ENCODE peak calls at places on chromosome 11, in four cellular contexts. C, S, I and K are unnamed samples.

GRCh38 chr11:64713781-64714363 is 9.1 kb downstream of the NRXN2 start:
- DNase-seq in C (peak), S (no peak), I (no peak), K (no peak)

GRCh38 chr11:37109205-37109585 is 511.2 kb upstream of the RAG2 start:
- DNase-seq in C (no peak), S (no peak), I (no peak), K (no peak)

GRCh38 chr11:45102810-45103621 is 43.4 kb upstream of the PRDM11 start:
- DNase-seq in C (peak), S (peak), I (peak), K (peak)

GRCh38 chr11:94131363-94132115 is 2.9 kb downstream of the PANX1 start:
- DNase-seq in C (no peak), S (no peak), I (no peak), K (no peak)

GRCh38 chr11:69944146-69944795 is 125.1 kb upstream of the FGF3 start:
- DNase-seq in C (no peak), S (no peak), I (no peak), K (no peak)

GRCh38 chr11:14253437-14253836 is 105.5 kb downstream of the RRAS2 start:
- DNase-seq in C (no peak), S (no peak), I (no peak), K (no peak)

GRCh38 chr11:61392991-61393595 is 706 bp downstream of the TMEM216 start:
- DNase-seq in C (peak), S (peak), I (peak), K (no peak)

GRCh38 chr11:79313513-79313912 is 127.3 kb downstream of the TENM4 start:
- DNase-seq in C (no peak), S (no peak), I (no peak), K (no peak)

GRCh38 chr11:41099654-41100053 is 359.8 kb downstream of the LRRC4C start:
- DNase-seq in C (no peak), S (no peak), I (no peak), K (no peak)

GRCh38 chr11:118859995-118860394 is 23.7 kb upstream of the CXCR5 start:
- DNase-seq in C (no peak), S (no peak), I (no peak), K (no peak)

GRCh38 chr11:64299847-64300648 is at the start of gene CATSPERZ:
- DNase-seq in C (no peak), S (no peak), I (no peak), K (no peak)

GRCh38 chr11:44976576-44976975 is 25.9 kb upstream of the TP53I11 start:
- DNase-seq in C (no peak), S (no peak), I (peak), K (no peak)

GRCh38 chr11:92628401-92629292 is 340.8 kb upstream of the MTNR1B start:
- DNase-seq in C (no peak), S (no peak), I (no peak), K (no peak)

GRCh38 chr11:16382638-16383380 is 26.5 kb upstream of the SOX6 start:
- DNase-seq in C (no peak), S (no peak), I (no peak), K (peak)

GRCh38 chr11:122439911-122440782 is 215.4 kb upstream of the UBASH3B start:
- DNase-seq in C (peak), S (peak), I (no peak), K (peak)

GRCh38 chr11:59283825-59284772 is 71.4 kb upstream of the MPEG1 start:
- DNase-seq in C (peak), S (peak), I (peak), K (peak)

GRCh38 chr11:91981995-91982394 is 242.6 kb upstream of the FAT3 start:
- DNase-seq in C (no peak), S (no peak), I (peak), K (peak)

GRCh38 chr11:107648247-107648646 is 57.3 kb downstream of the ELMOD1 start:
- DNase-seq in C (peak), S (no peak), I (no peak), K (no peak)

GRCh38 chr11:92397356-92397755 is 172.7 kb downstream of the FAT3 start:
- DNase-seq in C (peak), S (no peak), I (no peak), K (no peak)

GRCh38 chr11:120188371-120188770 is 22.5 kb upstream of the OAF start:
- DNase-seq in C (no peak), S (no peak), I (no peak), K (no peak)

GRCh38 chr11:14789879-14790484 is 102.0 kb downstream of the CYP2R1 start:
- DNase-seq in C (no peak), S (no peak), I (no peak), K (no peak)

GRCh38 chr11:79212711-79213110 is 228.1 kb downstream of the TENM4 start:
- DNase-seq in C (peak), S (no peak), I (no peak), K (no peak)

GRCh38 chr11:57349491-57350274 is 11.5 kb downstream of the P2RX3 start:
- DNase-seq in C (peak), S (peak), I (peak), K (no peak)

GRCh38 chr11:18706330-18707243 is 8.0 kb downstream of the TMEM86A start:
- DNase-seq in C (no peak), S (no peak), I (peak), K (no peak)

GRCh38 chr11:9280655-9281301 is 15.6 kb upstream of the DENND5A start:
- DNase-seq in C (no peak), S (no peak), I (peak), K (no peak)

GRCh38 chr11:118884613-118885274 is 1.1 kb downstream of the CXCR5 start:
- DNase-seq in C (no peak), S (no peak), I (no peak), K (no peak)

DNA sequence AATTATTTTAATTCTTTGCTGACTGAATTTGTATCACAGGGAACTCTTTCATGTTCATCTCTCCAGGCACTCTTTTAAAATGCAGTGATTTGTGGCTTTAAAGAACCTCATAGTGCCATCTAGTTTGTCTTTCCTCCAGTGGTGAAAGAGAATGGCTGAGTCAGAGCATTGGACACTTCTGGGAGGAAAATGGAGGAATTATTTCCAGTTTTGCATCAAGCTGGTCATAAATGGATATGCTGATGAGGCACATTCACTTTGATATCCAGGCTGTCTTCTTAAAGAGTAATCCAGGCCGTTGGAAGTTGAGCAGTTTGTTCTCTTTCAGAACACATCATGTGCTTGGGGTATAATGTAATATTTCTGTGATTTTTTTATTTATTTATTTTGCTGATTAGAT is 273.7 kb downstream of the DDX10 start:
- DNase-seq in C (no peak), S (no peak), I (no peak), K (no peak)
- TF ChIP-seq CTCF in C (no peak), S (no peak), I (no peak), K (no peak)

DNA sequence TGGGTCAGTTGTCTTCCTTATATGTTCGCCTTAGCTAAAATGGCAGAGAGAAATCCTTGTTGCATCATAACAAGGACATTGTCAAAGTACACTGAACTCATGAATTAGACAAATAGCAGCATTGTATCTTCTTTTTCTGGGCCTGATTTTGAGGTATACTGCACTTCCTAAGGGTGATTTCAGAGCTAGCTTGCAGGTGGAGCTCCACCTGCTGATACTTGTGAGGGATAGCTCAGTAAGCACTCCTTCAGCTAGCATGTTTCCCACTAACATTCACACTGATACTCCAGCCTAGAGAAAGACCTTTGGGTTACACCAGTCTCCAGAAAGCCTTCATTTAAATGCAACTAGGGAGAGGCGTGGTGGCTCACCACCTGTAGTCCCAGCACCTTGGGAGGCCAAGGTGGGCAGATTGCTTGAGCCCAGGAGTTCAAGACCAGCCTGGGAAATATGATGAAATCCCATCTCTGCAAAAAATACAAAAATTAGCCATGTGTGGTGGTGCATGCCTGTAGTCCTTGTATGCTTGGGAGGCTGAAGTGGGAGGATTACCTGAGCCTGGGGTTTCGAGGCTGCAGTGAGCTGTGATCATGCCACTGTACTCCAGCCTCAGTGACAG is 29.8 kb downstream of the JAM3 start:
- DNase-seq in C (no peak), S (no peak), I (no peak), K (no peak)
- TF ChIP-seq CTCF in C (peak), S (no peak), I (peak), K (no peak)

GRCh38 chr11:6458352-6458751 is 15.4 kb downstream of the TRIM3 start:
- DNase-seq in C (no peak), S (no peak), I (no peak), K (no peak)
- TF ChIP-seq CTCF in C (no peak), S (no peak), I (no peak), K (no peak)

GRCh38 chr11:839875-840617 is 2.3 kb downstream of the POLR2L start:
- DNase-seq in C (no peak), S (no peak), I (no peak), K (no peak)
- TF ChIP-seq CTCF in C (no peak), S (no peak), I (no peak), K (peak)

DNA sequence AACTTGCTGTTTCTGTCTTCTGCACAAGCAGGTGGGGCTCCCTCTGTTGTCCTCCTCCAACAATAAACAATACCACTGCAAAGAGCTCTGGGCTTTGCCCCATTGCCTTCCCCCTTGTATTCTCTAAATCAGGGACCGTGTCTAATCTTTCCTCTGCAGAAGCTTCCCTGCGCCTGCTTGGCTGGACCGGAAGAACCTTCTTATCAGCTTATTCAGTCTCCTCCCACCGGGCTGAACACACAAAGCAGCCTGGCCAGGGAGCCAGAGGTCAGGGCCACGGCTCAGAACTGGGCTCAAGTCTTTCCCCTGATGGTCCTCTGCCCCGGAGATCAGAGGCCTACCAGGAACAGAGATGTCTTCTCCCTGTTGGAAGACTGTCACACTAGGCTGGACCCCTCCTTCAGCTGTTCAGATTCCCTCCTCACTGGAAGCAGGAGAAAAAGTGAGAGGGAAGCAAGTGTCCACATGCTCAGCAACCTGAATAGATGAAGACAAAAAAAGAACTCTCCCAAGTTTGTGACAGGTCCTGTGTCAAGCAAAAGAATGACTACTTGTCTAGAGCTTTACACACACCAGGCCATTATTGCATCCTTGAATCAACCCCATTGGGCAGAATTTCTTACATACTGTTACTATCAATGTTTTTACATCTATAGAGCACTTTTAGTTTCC is 63.7 kb downstream of the RAB30 start:
- DNase-seq in C (peak), S (peak), I (peak), K (no peak)
- TF ChIP-seq CTCF in C (no peak), S (no peak), I (no peak), K (no peak)

DNA sequence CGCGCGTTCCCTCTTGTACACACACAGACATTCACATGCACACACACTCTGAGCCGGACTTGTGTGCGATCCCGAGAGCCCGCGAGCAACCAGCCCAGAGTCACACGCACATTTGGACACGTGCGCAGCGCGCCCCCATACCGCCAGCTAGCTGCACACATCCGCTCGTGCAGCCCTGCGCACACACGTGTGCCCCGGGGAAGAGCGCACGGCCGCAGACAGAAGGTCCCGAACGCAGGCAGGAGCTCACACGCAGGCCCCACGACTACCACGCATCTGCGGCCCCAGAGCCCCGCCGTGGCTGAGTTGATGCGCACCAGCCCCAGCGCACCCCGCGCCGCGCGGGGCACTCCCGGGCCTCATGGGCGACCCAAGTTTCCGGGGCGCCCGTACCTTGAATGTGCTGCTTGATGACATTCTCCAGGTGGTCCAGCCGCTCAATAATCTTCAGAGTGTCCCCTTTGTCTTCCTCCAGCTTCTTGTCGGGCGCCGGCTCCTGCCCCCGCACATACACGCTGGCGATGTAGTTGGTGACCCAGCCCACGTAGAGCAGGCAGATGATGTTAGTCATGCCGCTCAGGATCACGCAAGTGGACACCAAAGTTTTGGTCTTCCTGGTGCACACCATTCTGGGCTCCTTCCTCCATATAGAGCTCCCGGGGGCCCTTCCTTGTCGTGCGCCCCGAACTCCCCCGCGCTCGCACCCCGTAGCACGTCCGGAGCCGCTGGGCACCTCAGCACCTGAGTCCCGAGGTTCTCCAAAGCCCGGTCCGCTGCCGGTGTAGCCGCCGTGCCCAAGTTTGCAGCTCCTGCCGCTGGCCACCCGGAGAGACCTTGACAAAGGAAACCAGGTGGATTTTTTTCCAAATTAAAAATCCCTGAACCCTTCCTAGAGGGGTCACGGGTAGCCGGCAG is 582 bp downstream of the GALNT18 start:
- DNase-seq in C (peak), S (no peak), I (peak), K (no peak)
- TF ChIP-seq CTCF in C (peak), S (no peak), I (no peak), K (no peak)

GRCh38 chr11:86395061-86395551 is 20.4 kb downstream of the CCDC81 start:
- DNase-seq in C (peak), S (no peak), I (no peak), K (peak)
- TF ChIP-seq CTCF in C (no peak), S (no peak), I (no peak), K (no peak)

GRCh38 chr11:1772270-1773130 is 8.8 kb upstream of the CTSD start:
- DNase-seq in C (peak), S (no peak), I (peak), K (peak)
- TF ChIP-seq CTCF in C (no peak), S (no peak), I (no peak), K (no peak)